ENCODE peak calls at places on chromosomes 3 and 15, in ten cellular contexts. One of them, this sample, is unnamed.

GRCh38 chr3:47162695-47163022 is 1.3 kb downstream of the SETD2 start:
- DNase-seq in hepatocyte: peak; percentile 8
- DNase-seq in mucosa of descending colon: no peak
- DNase-seq in right lobe of liver: no peak
- DNase-seq in AG09309: no peak
- DNase-seq in brain microvascular endothelial cell: peak; percentile 13
- DNase-seq in cardiac muscle cell: no peak
- DNase-seq in bronchial epithelial cell: peak; percentile 28
- DNase-seq in right atrium auricular region: no peak
- DNase-seq in epithelial cell of esophagus: peak; percentile 21
- DNase-seq in this sample: no peak

GRCh38 chr15:56984681-56985515 is 66.5 kb downstream of the TCF12 start:
- DNase-seq in hepatocyte: no peak
- DNase-seq in mucosa of descending colon: no peak
- DNase-seq in right lobe of liver: no peak
- DNase-seq in AG09309: no peak
- DNase-seq in brain microvascular endothelial cell: no peak
- DNase-seq in cardiac muscle cell: no peak
- DNase-seq in bronchial epithelial cell: peak; percentile 35
- DNase-seq in right atrium auricular region: no peak
- DNase-seq in epithelial cell of esophagus: no peak
- DNase-seq in this sample: no peak

GRCh38 chr15:65391732-65392131 is 13.9 kb upstream of the IGDCC3 start:
- DNase-seq in hepatocyte: no peak
- DNase-seq in mucosa of descending colon: no peak
- DNase-seq in right lobe of liver: no peak
- DNase-seq in AG09309: no peak
- DNase-seq in brain microvascular endothelial cell: no peak
- DNase-seq in cardiac muscle cell: no peak
- DNase-seq in bronchial epithelial cell: no peak
- DNase-seq in right atrium auricular region: no peak
- DNase-seq in epithelial cell of esophagus: no peak
- DNase-seq in this sample: no peak

GRCh38 chr15:65903296-65904073 is 34.2 kb downstream of the RAB11A start:
- DNase-seq in hepatocyte: no peak
- DNase-seq in mucosa of descending colon: no peak
- DNase-seq in right lobe of liver: no peak
- DNase-seq in AG09309: no peak
- DNase-seq in brain microvascular endothelial cell: peak; percentile 67
- DNase-seq in cardiac muscle cell: peak; percentile 47
- DNase-seq in bronchial epithelial cell: no peak
- DNase-seq in right atrium auricular region: no peak
- DNase-seq in epithelial cell of esophagus: no peak
- DNase-seq in this sample: peak; percentile 2

GRCh38 chr15:74794970-74795349 is 13.1 kb downstream of the CSK start:
- DNase-seq in hepatocyte: no peak
- DNase-seq in mucosa of descending colon: no peak
- DNase-seq in right lobe of liver: no peak
- DNase-seq in AG09309: no peak
- DNase-seq in brain microvascular endothelial cell: no peak
- DNase-seq in cardiac muscle cell: no peak
- DNase-seq in bronchial epithelial cell: no peak
- DNase-seq in right atrium auricular region: no peak
- DNase-seq in epithelial cell of esophagus: no peak
- DNase-seq in this sample: no peak

GRCh38 chr3:178245385-178245778 is 290.9 kb upstream of the KCNMB2 start:
- DNase-seq in hepatocyte: no peak
- DNase-seq in mucosa of descending colon: no peak
- DNase-seq in right lobe of liver: no peak
- DNase-seq in AG09309: no peak
- DNase-seq in brain microvascular endothelial cell: no peak
- DNase-seq in cardiac muscle cell: no peak
- DNase-seq in bronchial epithelial cell: no peak
- DNase-seq in right atrium auricular region: no peak
- DNase-seq in epithelial cell of esophagus: no peak
- DNase-seq in this sample: no peak

GRCh38 chr15:101642361-101642760 is 9.8 kb downstream of the TM2D3 start:
- DNase-seq in hepatocyte: no peak
- DNase-seq in mucosa of descending colon: no peak
- DNase-seq in right lobe of liver: no peak
- DNase-seq in AG09309: no peak
- DNase-seq in brain microvascular endothelial cell: no peak
- DNase-seq in cardiac muscle cell: no peak
- DNase-seq in bronchial epithelial cell: no peak
- DNase-seq in right atrium auricular region: no peak
- DNase-seq in epithelial cell of esophagus: no peak
- DNase-seq in this sample: no peak

GRCh38 chr3:17908399-17909191 is 166.2 kb upstream of the TBC1D5 start:
- DNase-seq in hepatocyte: no peak
- DNase-seq in mucosa of descending colon: no peak
- DNase-seq in right lobe of liver: no peak
- DNase-seq in AG09309: no peak
- DNase-seq in brain microvascular endothelial cell: no peak
- DNase-seq in cardiac muscle cell: no peak
- DNase-seq in bronchial epithelial cell: no peak
- DNase-seq in right atrium auricular region: no peak
- DNase-seq in epithelial cell of esophagus: no peak
- DNase-seq in this sample: no peak

GRCh38 chr3:46517016-46517770 is 19.4 kb downstream of the RTP3 start:
- DNase-seq in hepatocyte: no peak
- DNase-seq in mucosa of descending colon: no peak
- DNase-seq in right lobe of liver: no peak
- DNase-seq in AG09309: peak; percentile 70
- DNase-seq in brain microvascular endothelial cell: peak; percentile 87
- DNase-seq in cardiac muscle cell: no peak
- DNase-seq in bronchial epithelial cell: peak; percentile 77
- DNase-seq in right atrium auricular region: no peak
- DNase-seq in epithelial cell of esophagus: peak; percentile 75
- DNase-seq in this sample: peak; percentile 95

GRCh38 chr15:81293728-81294500 is 30.0 kb downstream of the STARD5 start:
- DNase-seq in hepatocyte: no peak
- DNase-seq in mucosa of descending colon: peak; percentile 73
- DNase-seq in right lobe of liver: no peak
- DNase-seq in AG09309: no peak
- DNase-seq in brain microvascular endothelial cell: no peak
- DNase-seq in cardiac muscle cell: no peak
- DNase-seq in bronchial epithelial cell: no peak
- DNase-seq in right atrium auricular region: no peak
- DNase-seq in epithelial cell of esophagus: no peak
- DNase-seq in this sample: no peak

GRCh38 chr15:67931861-67932260 is 92.0 kb upstream of the RNU6-1 start:
- DNase-seq in hepatocyte: peak; percentile 54
- DNase-seq in mucosa of descending colon: no peak
- DNase-seq in right lobe of liver: no peak
- DNase-seq in AG09309: no peak
- DNase-seq in brain microvascular endothelial cell: no peak
- DNase-seq in cardiac muscle cell: no peak
- DNase-seq in bronchial epithelial cell: peak; percentile 78
- DNase-seq in right atrium auricular region: peak; percentile 53
- DNase-seq in epithelial cell of esophagus: peak; percentile 63
- DNase-seq in this sample: peak; percentile 43

GRCh38 chr15:33720952-33721351 is 247.3 kb upstream of the CHRM5 start:
- DNase-seq in hepatocyte: no peak
- DNase-seq in mucosa of descending colon: no peak
- DNase-seq in right lobe of liver: no peak
- DNase-seq in AG09309: peak; percentile 33
- DNase-seq in brain microvascular endothelial cell: peak; percentile 82
- DNase-seq in cardiac muscle cell: no peak
- DNase-seq in bronchial epithelial cell: peak; percentile 88
- DNase-seq in right atrium auricular region: no peak
- DNase-seq in epithelial cell of esophagus: peak; percentile 77
- DNase-seq in this sample: peak; percentile 47

GRCh38 chr15:87634361-87634760 is 622.2 kb downstream of the NTRK3 start:
- DNase-seq in hepatocyte: no peak
- DNase-seq in mucosa of descending colon: no peak
- DNase-seq in right lobe of liver: no peak
- DNase-seq in AG09309: no peak
- DNase-seq in brain microvascular endothelial cell: no peak
- DNase-seq in cardiac muscle cell: no peak
- DNase-seq in bronchial epithelial cell: no peak
- DNase-seq in right atrium auricular region: no peak
- DNase-seq in epithelial cell of esophagus: no peak
- DNase-seq in this sample: no peak

GRCh38 chr3:144843099-144843498 is 871.5 kb downstream of the DIPK2A start:
- DNase-seq in hepatocyte: no peak
- DNase-seq in mucosa of descending colon: no peak
- DNase-seq in right lobe of liver: no peak
- DNase-seq in AG09309: no peak
- DNase-seq in brain microvascular endothelial cell: no peak
- DNase-seq in cardiac muscle cell: no peak
- DNase-seq in bronchial epithelial cell: no peak
- DNase-seq in right atrium auricular region: no peak
- DNase-seq in epithelial cell of esophagus: no peak
- DNase-seq in this sample: no peak

GRCh38 chr3:58025824-58026579 is 17.8 kb downstream of the FLNB start:
- DNase-seq in hepatocyte: peak; percentile 75
- DNase-seq in mucosa of descending colon: no peak
- DNase-seq in right lobe of liver: no peak
- DNase-seq in AG09309: no peak
- DNase-seq in brain microvascular endothelial cell: peak; percentile 58
- DNase-seq in cardiac muscle cell: peak; percentile 36
- DNase-seq in bronchial epithelial cell: peak; percentile 45
- DNase-seq in right atrium auricular region: no peak
- DNase-seq in epithelial cell of esophagus: peak; percentile 68
- DNase-seq in this sample: peak; percentile 91
- H3K4me3 ChIP-seq in hepatocyte: no peak overlapping the region
- H3K4me3 ChIP-seq in mucosa of descending colon: no peak overlapping the region
- H3K4me3 ChIP-seq in right lobe of liver: no peak overlapping the region
- H3K4me3 ChIP-seq in AG09309: no peak overlapping the region
- H3K4me3 ChIP-seq in brain microvascular endothelial cell: no peak overlapping the region
- H3K4me3 ChIP-seq in cardiac muscle cell: no peak overlapping the region
- H3K4me3 ChIP-seq in bronchial epithelial cell: no peak overlapping the region
- H3K4me3 ChIP-seq in right atrium auricular region: no peak overlapping the region
- H3K4me3 ChIP-seq in epithelial cell of esophagus: no peak overlapping the region
- H3K4me3 ChIP-seq in this sample: no peak overlapping the region

GRCh38 chr3:124767691-124768090 is 37.4 kb downstream of the UMPS start:
- DNase-seq in hepatocyte: no peak
- DNase-seq in mucosa of descending colon: no peak
- DNase-seq in right lobe of liver: no peak
- DNase-seq in AG09309: no peak
- DNase-seq in brain microvascular endothelial cell: no peak
- DNase-seq in cardiac muscle cell: no peak
- DNase-seq in bronchial epithelial cell: no peak
- DNase-seq in right atrium auricular region: no peak
- DNase-seq in epithelial cell of esophagus: no peak
- DNase-seq in this sample: no peak

GRCh38 chr3:124770341-124771082 is 40.3 kb downstream of the UMPS start:
- DNase-seq in hepatocyte: peak; percentile 70
- DNase-seq in mucosa of descending colon: no peak
- DNase-seq in right lobe of liver: no peak
- DNase-seq in AG09309: no peak
- DNase-seq in brain microvascular endothelial cell: no peak
- DNase-seq in cardiac muscle cell: peak; percentile 91
- DNase-seq in bronchial epithelial cell: peak; percentile 12
- DNase-seq in right atrium auricular region: no peak
- DNase-seq in epithelial cell of esophagus: peak; percentile 48
- DNase-seq in this sample: peak; percentile 64

GRCh38 chr3:124767259-124767658 is 37.0 kb downstream of the UMPS start:
- DNase-seq in hepatocyte: no peak
- DNase-seq in mucosa of descending colon: no peak
- DNase-seq in right lobe of liver: no peak
- DNase-seq in AG09309: no peak
- DNase-seq in brain microvascular endothelial cell: no peak
- DNase-seq in cardiac muscle cell: no peak
- DNase-seq in bronchial epithelial cell: no peak
- DNase-seq in right atrium auricular region: no peak
- DNase-seq in epithelial cell of esophagus: no peak
- DNase-seq in this sample: no peak

GRCh38 chr3:124769462-124769861 is 39.2 kb downstream of the UMPS start:
- DNase-seq in hepatocyte: no peak
- DNase-seq in mucosa of descending colon: no peak
- DNase-seq in right lobe of liver: no peak
- DNase-seq in AG09309: no peak
- DNase-seq in brain microvascular endothelial cell: no peak
- DNase-seq in cardiac muscle cell: no peak
- DNase-seq in bronchial epithelial cell: no peak
- DNase-seq in right atrium auricular region: no peak
- DNase-seq in epithelial cell of esophagus: no peak
- DNase-seq in this sample: no peak

GRCh38 chr3:124768812-124769211 is 38.6 kb downstream of the UMPS start:
- DNase-seq in hepatocyte: peak; percentile 35
- DNase-seq in mucosa of descending colon: no peak
- DNase-seq in right lobe of liver: peak; percentile 51
- DNase-seq in AG09309: no peak
- DNase-seq in brain microvascular endothelial cell: no peak
- DNase-seq in cardiac muscle cell: peak; percentile 68
- DNase-seq in bronchial epithelial cell: peak; percentile 22
- DNase-seq in right atrium auricular region: no peak
- DNase-seq in epithelial cell of esophagus: peak; percentile 69
- DNase-seq in this sample: no peak
- TF ChIP-seq CTCF in hepatocyte: peak; percentile 31
- TF ChIP-seq CTCF in mucosa of descending colon: peak; percentile 19
- TF ChIP-seq CTCF in right lobe of liver: peak; percentile 32
- TF ChIP-seq CTCF in AG09309: peak; percentile 44
- TF ChIP-seq CTCF in brain microvascular endothelial cell: peak; percentile 55
- TF ChIP-seq CTCF in cardiac muscle cell: peak; percentile 33
- TF ChIP-seq CTCF in bronchial epithelial cell: peak; percentile 48
- TF ChIP-seq CTCF in right atrium auricular region: peak; percentile 47
- TF ChIP-seq CTCF in epithelial cell of esophagus: peak; percentile 57
- TF ChIP-seq CTCF in this sample: peak; percentile 29

GRCh38 chr3:188197388-188197847 is 43.5 kb downstream of the LPP start:
- DNase-seq in hepatocyte: no peak
- DNase-seq in mucosa of descending colon: no peak
- DNase-seq in right lobe of liver: no peak
- DNase-seq in AG09309: no peak
- DNase-seq in brain microvascular endothelial cell: no peak
- DNase-seq in cardiac muscle cell: peak; percentile 64
- DNase-seq in bronchial epithelial cell: no peak
- DNase-seq in right atrium auricular region: peak; percentile 60
- DNase-seq in epithelial cell of esophagus: peak; percentile 36
- DNase-seq in this sample: no peak
- H3K4me3 ChIP-seq in hepatocyte: no peak overlapping the region
- H3K4me3 ChIP-seq in mucosa of descending colon: no peak overlapping the region
- H3K4me3 ChIP-seq in right lobe of liver: no peak overlapping the region
- H3K4me3 ChIP-seq in AG09309: no peak overlapping the region
- H3K4me3 ChIP-seq in brain microvascular endothelial cell: no peak overlapping the region
- H3K4me3 ChIP-seq in cardiac muscle cell: no peak overlapping the region
- H3K4me3 ChIP-seq in bronchial epithelial cell: no peak overlapping the region
- H3K4me3 ChIP-seq in right atrium auricular region: no peak overlapping the region
- H3K4me3 ChIP-seq in epithelial cell of esophagus: no peak overlapping the region
- H3K4me3 ChIP-seq in this sample: no peak overlapping the region

DNA sequence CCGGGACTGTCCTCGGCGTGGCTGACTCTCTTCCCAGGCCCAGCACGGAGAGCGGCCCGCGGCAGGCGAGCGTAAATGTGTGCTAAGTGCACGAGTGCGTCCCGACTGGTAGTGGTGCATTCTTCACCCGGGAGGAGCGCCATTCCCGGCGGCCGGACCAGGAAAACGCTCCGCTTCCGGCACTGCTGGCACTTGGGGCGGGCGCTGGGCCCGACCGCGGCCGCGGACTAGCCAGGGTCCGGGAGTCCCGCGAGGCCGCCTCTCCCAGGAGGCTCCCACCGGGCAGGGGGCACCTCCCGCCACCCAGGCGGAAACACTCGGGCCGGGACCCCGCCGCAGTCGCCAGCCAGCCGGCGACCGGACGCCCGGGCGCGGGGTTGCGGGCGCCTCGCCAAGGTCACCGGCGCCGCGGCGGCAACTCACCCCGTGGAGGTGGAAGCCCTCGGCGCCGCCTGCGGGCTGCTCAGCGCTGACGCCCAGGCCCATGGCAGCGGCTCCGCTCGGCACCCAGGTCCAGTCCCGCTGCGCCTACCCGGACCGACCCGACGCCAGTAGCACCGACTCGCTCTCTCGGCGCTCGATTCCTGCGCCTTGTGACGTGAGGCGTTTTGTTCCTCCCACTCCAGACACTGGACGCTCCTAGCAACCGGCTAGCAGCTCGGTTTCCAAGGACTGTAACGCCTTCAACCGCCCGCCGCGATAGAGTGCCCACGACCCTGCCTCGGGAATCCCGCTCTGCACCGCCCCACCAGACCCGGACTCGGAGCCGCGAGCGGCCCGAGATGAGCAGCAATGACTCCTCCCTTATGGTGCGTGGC is at the start of the genes GORASP1 and TTC21A:
- DNase-seq in hepatocyte: peak; percentile 93
- DNase-seq in mucosa of descending colon: peak; percentile 91
- DNase-seq in right lobe of liver: peak; percentile 90
- DNase-seq in AG09309: peak; percentile 55
- DNase-seq in brain microvascular endothelial cell: peak; percentile 89
- DNase-seq in cardiac muscle cell: peak; percentile 94
- DNase-seq in bronchial epithelial cell: peak; percentile 74
- DNase-seq in right atrium auricular region: peak; percentile 90
- DNase-seq in epithelial cell of esophagus: peak; percentile 89
- DNase-seq in this sample: peak; percentile 59
- TF ChIP-seq CTCF in hepatocyte: no peak
- TF ChIP-seq CTCF in mucosa of descending colon: no peak
- TF ChIP-seq CTCF in right lobe of liver: peak; percentile 7
- TF ChIP-seq CTCF in AG09309: no peak
- TF ChIP-seq CTCF in brain microvascular endothelial cell: no peak
- TF ChIP-seq CTCF in cardiac muscle cell: no peak
- TF ChIP-seq CTCF in bronchial epithelial cell: no peak
- TF ChIP-seq CTCF in right atrium auricular region: no peak
- TF ChIP-seq CTCF in epithelial cell of esophagus: no peak
- TF ChIP-seq CTCF in this sample: no peak